ENCODE peak calls at places on chromosomes 12 and 14, in eight cellular contexts. One of them, this sample, is unnamed.

GRCh38 chr14:97328743-97329142 is 531.6 kb downstream of the VRK1 start:
- DNase-seq in aorta: no peak
- DNase-seq in small intestine: no peak
- DNase-seq in mucosa of descending colon: no peak
- DNase-seq in lower lobe of right lung: no peak
- DNase-seq in WERI-Rb-1: no peak
- DNase-seq in A549: no peak
- DNase-seq in suprapubic skin: no peak
- DNase-seq in this sample: no peak

GRCh38 chr14:96264850-96265249 is 8.8 kb downstream of the BDKRB1 start:
- DNase-seq in aorta: no peak
- DNase-seq in small intestine: peak
- DNase-seq in mucosa of descending colon: no peak
- DNase-seq in lower lobe of right lung: no peak
- DNase-seq in WERI-Rb-1: peak
- DNase-seq in A549: peak
- DNase-seq in suprapubic skin: no peak
- DNase-seq in this sample: no peak

GRCh38 chr12:39426636-39427245 is 16.2 kb downstream of the KIF21A start:
- DNase-seq in aorta: no peak
- DNase-seq in small intestine: no peak
- DNase-seq in mucosa of descending colon: no peak
- DNase-seq in lower lobe of right lung: no peak
- DNase-seq in WERI-Rb-1: no peak
- DNase-seq in A549: peak
- DNase-seq in suprapubic skin: no peak
- DNase-seq in this sample: no peak

GRCh38 chr14:89418452-89418851 is 1.4 kb upstream of the FOXN3 start:
- DNase-seq in aorta: no peak
- DNase-seq in small intestine: peak
- DNase-seq in mucosa of descending colon: no peak
- DNase-seq in lower lobe of right lung: no peak
- DNase-seq in WERI-Rb-1: peak
- DNase-seq in A549: no peak
- DNase-seq in suprapubic skin: no peak
- DNase-seq in this sample: no peak

GRCh38 chr12:3720772-3721171 is 32.1 kb downstream of the CRACR2A start:
- DNase-seq in aorta: no peak
- DNase-seq in small intestine: no peak
- DNase-seq in mucosa of descending colon: no peak
- DNase-seq in lower lobe of right lung: no peak
- DNase-seq in WERI-Rb-1: no peak
- DNase-seq in A549: no peak
- DNase-seq in suprapubic skin: no peak
- DNase-seq in this sample: no peak

GRCh38 chr14:35045798-35046047 is 349 bp upstream of the FAM177A1 start:
- DNase-seq in aorta: no peak
- DNase-seq in small intestine: no peak
- DNase-seq in mucosa of descending colon: no peak
- DNase-seq in lower lobe of right lung: no peak
- DNase-seq in WERI-Rb-1: no peak
- DNase-seq in A549: peak
- DNase-seq in suprapubic skin: no peak
- DNase-seq in this sample: no peak

GRCh38 chr14:50984061-50984710 is 39.9 kb upstream of the PYGL start:
- DNase-seq in aorta: no peak
- DNase-seq in small intestine: no peak
- DNase-seq in mucosa of descending colon: no peak
- DNase-seq in lower lobe of right lung: no peak
- DNase-seq in WERI-Rb-1: no peak
- DNase-seq in A549: no peak
- DNase-seq in suprapubic skin: no peak
- DNase-seq in this sample: no peak

GRCh38 chr14:92173668-92174067 is 51.9 kb downstream of the CPSF2 start:
- DNase-seq in aorta: no peak
- DNase-seq in small intestine: no peak
- DNase-seq in mucosa of descending colon: no peak
- DNase-seq in lower lobe of right lung: no peak
- DNase-seq in WERI-Rb-1: no peak
- DNase-seq in A549: no peak
- DNase-seq in suprapubic skin: no peak
- DNase-seq in this sample: no peak

GRCh38 chr12:27064397-27065342 is 17.7 kb downstream of the C12orf71 start:
- DNase-seq in aorta: no peak
- DNase-seq in small intestine: no peak
- DNase-seq in mucosa of descending colon: no peak
- DNase-seq in lower lobe of right lung: no peak
- DNase-seq in WERI-Rb-1: peak
- DNase-seq in A549: no peak
- DNase-seq in suprapubic skin: no peak
- DNase-seq in this sample: no peak

GRCh38 chr12:84822541-84822940 is 90.1 kb downstream of the SLC6A15 start:
- DNase-seq in aorta: no peak
- DNase-seq in small intestine: no peak
- DNase-seq in mucosa of descending colon: no peak
- DNase-seq in lower lobe of right lung: no peak
- DNase-seq in WERI-Rb-1: no peak
- DNase-seq in A549: no peak
- DNase-seq in suprapubic skin: no peak
- DNase-seq in this sample: no peak

GRCh38 chr12:47270782-47271664 is 191.3 kb upstream of the AMIGO2 start:
- DNase-seq in aorta: no peak
- DNase-seq in small intestine: no peak
- DNase-seq in mucosa of descending colon: no peak
- DNase-seq in lower lobe of right lung: no peak
- DNase-seq in WERI-Rb-1: no peak
- DNase-seq in A549: peak
- DNase-seq in suprapubic skin: no peak
- DNase-seq in this sample: no peak

GRCh38 chr12:100403446-100403845 is 46.6 kb downstream of the SLC17A8 start:
- DNase-seq in aorta: no peak
- DNase-seq in small intestine: peak
- DNase-seq in mucosa of descending colon: no peak
- DNase-seq in lower lobe of right lung: no peak
- DNase-seq in WERI-Rb-1: no peak
- DNase-seq in A549: peak
- DNase-seq in suprapubic skin: no peak
- DNase-seq in this sample: no peak

GRCh38 chr12:113070117-113070906 is 13.8 kb downstream of the DTX1 start:
- DNase-seq in aorta: peak
- DNase-seq in small intestine: no peak
- DNase-seq in mucosa of descending colon: peak
- DNase-seq in lower lobe of right lung: peak
- DNase-seq in WERI-Rb-1: no peak
- DNase-seq in A549: no peak
- DNase-seq in suprapubic skin: no peak
- DNase-seq in this sample: peak

DNA sequence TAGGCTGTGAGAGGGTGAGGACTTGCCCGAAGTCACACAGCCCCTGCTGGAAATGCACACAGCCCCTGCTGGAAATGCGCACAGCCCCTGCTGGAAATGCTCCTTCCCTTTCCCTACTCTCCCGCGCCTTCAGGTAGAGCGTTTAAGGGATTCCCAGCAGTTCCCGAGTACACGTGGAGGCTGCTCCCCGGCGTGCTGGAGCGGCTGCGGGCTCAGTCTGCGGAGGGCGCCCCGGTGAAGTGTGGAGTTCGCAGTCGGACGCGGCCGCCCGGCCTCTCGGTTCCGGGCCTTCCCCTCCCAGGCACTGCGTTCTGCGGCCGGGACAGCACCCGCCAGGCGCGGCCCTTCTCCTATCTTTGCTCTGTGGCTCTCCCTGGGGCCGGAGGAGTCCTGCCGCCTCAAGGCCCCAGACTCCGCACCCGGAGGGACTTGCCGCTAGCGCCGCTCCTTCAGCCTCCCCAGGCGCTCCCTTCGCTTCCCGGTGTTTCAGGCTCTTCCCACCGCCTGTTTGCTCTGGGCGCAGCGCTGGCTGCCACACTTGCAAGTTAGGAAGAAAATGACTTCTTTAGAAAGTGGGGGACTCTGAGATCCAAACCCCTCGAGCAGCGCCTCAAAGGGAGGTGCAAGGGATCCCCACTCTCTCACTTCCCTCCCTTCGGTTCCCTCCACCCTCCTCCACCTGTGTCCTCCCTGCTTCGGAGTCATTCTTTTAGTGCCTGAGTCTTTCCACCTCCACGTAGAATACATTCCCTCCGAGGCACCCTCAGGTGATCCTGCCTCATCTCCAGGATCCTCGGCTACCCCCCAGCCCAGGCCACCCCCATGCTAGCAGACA is 8.3 kb upstream of the TBX5 start:
- DNase-seq in aorta: no peak
- DNase-seq in small intestine: no peak
- DNase-seq in mucosa of descending colon: no peak
- DNase-seq in lower lobe of right lung: no peak
- DNase-seq in WERI-Rb-1: no peak
- DNase-seq in A549: no peak
- DNase-seq in suprapubic skin: no peak
- DNase-seq in this sample: no peak
- H3K4me3 ChIP-seq in aorta: no peak
- H3K4me3 ChIP-seq in small intestine: no peak
- H3K4me3 ChIP-seq in mucosa of descending colon: no peak
- H3K4me3 ChIP-seq in lower lobe of right lung: peak
- H3K4me3 ChIP-seq in WERI-Rb-1: no peak
- H3K4me3 ChIP-seq in A549: no peak
- H3K4me3 ChIP-seq in suprapubic skin: no peak
- H3K4me3 ChIP-seq in this sample: no peak

DNA sequence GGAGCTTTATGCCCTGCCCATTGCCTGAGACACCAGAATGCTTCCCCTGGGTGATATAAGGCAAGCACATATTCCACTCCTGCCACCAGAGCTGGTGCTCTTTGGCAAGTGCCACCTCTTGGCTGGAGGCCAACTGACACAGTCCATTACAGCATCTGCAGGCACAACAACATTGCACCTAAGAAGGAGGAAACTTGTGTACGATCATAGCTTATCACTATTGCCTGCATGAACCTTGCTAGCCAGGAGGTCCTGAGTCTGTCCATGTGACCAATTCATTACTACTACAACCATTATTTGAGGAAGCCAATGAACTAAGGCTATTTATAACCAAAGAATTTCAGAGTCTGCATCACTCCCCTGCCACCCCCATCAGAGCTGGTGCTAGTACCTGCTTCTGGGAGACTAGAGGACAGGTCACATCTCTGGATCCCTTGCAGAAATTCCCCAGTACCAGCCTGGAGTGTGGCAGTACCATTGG is 119.9 kb upstream of the SCAF11 start:
- DNase-seq in aorta: no peak
- DNase-seq in small intestine: peak
- DNase-seq in mucosa of descending colon: peak
- DNase-seq in lower lobe of right lung: no peak
- DNase-seq in WERI-Rb-1: no peak
- DNase-seq in A549: no peak
- DNase-seq in suprapubic skin: no peak
- DNase-seq in this sample: no peak
- H3K4me3 ChIP-seq in aorta: no peak
- H3K4me3 ChIP-seq in small intestine: no peak
- H3K4me3 ChIP-seq in mucosa of descending colon: no peak
- H3K4me3 ChIP-seq in lower lobe of right lung: no peak
- H3K4me3 ChIP-seq in WERI-Rb-1: no peak
- H3K4me3 ChIP-seq in A549: no peak
- H3K4me3 ChIP-seq in suprapubic skin: no peak
- H3K4me3 ChIP-seq in this sample: no peak

GRCh38 chr14:37587881-37588666 is 7.0 kb downstream of the FOXA1 start:
- DNase-seq in aorta: no peak
- DNase-seq in small intestine: peak
- DNase-seq in mucosa of descending colon: peak
- DNase-seq in lower lobe of right lung: no peak
- DNase-seq in WERI-Rb-1: peak
- DNase-seq in A549: peak
- DNase-seq in suprapubic skin: no peak
- DNase-seq in this sample: no peak

GRCh38 chr14:37588667-37588955 is 6.4 kb downstream of the FOXA1 start:
- DNase-seq in aorta: no peak
- DNase-seq in small intestine: no peak
- DNase-seq in mucosa of descending colon: peak
- DNase-seq in lower lobe of right lung: no peak
- DNase-seq in WERI-Rb-1: no peak
- DNase-seq in A549: no peak
- DNase-seq in suprapubic skin: no peak
- DNase-seq in this sample: no peak

GRCh38 chr14:37590096-37590809 is 4.8 kb downstream of the FOXA1 start:
- DNase-seq in aorta: no peak
- DNase-seq in small intestine: peak
- DNase-seq in mucosa of descending colon: no peak
- DNase-seq in lower lobe of right lung: no peak
- DNase-seq in WERI-Rb-1: no peak
- DNase-seq in A549: no peak
- DNase-seq in suprapubic skin: no peak
- DNase-seq in this sample: no peak

GRCh38 chr14:37590810-37591139 is 4.3 kb downstream of the FOXA1 start:
- DNase-seq in aorta: no peak
- DNase-seq in small intestine: no peak
- DNase-seq in mucosa of descending colon: no peak
- DNase-seq in lower lobe of right lung: no peak
- DNase-seq in WERI-Rb-1: no peak
- DNase-seq in A549: no peak
- DNase-seq in suprapubic skin: no peak
- DNase-seq in this sample: no peak

DNA sequence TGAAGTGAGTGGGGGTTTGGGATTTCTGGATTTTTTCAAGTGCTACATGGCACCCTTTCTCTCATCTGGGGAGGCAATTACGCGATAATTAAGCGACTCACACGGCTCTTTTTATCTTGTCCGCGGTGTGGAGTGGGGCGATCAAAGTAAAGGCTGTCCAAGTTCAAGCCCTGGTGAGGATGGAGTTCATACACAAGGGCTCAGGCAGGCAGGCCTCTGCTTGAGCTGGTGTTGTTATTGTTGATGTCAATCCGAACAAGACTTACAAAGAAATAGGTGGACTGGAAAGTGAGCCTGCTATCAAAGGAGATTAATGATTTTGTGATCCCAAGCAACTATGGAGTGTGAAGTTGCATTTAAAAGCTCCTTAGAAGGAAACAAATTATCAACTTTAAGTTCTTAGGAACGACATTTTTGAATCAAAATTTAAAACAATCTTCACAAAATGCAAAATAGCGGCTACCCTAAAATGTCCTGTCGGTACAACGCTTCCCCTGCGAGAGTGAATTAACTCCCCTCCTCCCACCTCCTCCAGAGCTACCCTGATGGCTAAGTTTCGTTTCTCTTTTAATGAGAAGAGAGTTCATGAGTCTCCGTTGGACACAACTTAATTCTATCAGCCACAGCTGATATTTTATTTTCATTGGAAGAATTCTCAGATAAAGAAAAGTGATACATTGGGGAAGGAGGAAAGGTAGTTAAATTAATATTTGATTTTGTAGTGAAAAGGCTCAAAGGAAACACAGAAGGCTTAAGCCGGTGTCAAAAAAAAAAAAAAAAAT is 5.9 kb downstream of the FOXA1 start:
- DNase-seq in aorta: no peak
- DNase-seq in small intestine: peak
- DNase-seq in mucosa of descending colon: no peak
- DNase-seq in lower lobe of right lung: no peak
- DNase-seq in WERI-Rb-1: no peak
- DNase-seq in A549: peak
- DNase-seq in suprapubic skin: no peak
- DNase-seq in this sample: no peak
- H3K4me3 ChIP-seq in aorta: no peak
- H3K4me3 ChIP-seq in small intestine: peak
- H3K4me3 ChIP-seq in mucosa of descending colon: no peak
- H3K4me3 ChIP-seq in lower lobe of right lung: peak
- H3K4me3 ChIP-seq in WERI-Rb-1: no peak
- H3K4me3 ChIP-seq in A549: peak
- H3K4me3 ChIP-seq in suprapubic skin: no peak
- H3K4me3 ChIP-seq in this sample: no peak

GRCh38 chr12:109981311-109981710 is 14.9 kb downstream of the GIT2 start:
- DNase-seq in aorta: no peak
- DNase-seq in small intestine: no peak
- DNase-seq in mucosa of descending colon: no peak
- DNase-seq in lower lobe of right lung: no peak
- DNase-seq in WERI-Rb-1: no peak
- DNase-seq in A549: no peak
- DNase-seq in suprapubic skin: no peak
- DNase-seq in this sample: no peak
- H3K4me3 ChIP-seq in aorta: no peak
- H3K4me3 ChIP-seq in small intestine: no peak
- H3K4me3 ChIP-seq in mucosa of descending colon: no peak
- H3K4me3 ChIP-seq in lower lobe of right lung: no peak
- H3K4me3 ChIP-seq in WERI-Rb-1: no peak
- H3K4me3 ChIP-seq in A549: no peak
- H3K4me3 ChIP-seq in suprapubic skin: no peak
- H3K4me3 ChIP-seq in this sample: no peak